ENCODE peak calls at places on chromosomes 13 and 19, in seven cellular contexts. I is stimulated activated CD4-positive, alpha-beta T cell treated with anti-CD3 and anti-CD28 coated beads, Interleukin-15, amount 100 ng/mL, for 1 hour; Z is HT1080; G is fibroblast of lung; W is activated T-helper 9 cell treated with anti-CD3 and anti-CD28 coated beads, Interleukin-2, amount 50 U/mL, for 16 hours; A is renal cortical epithelial cell; J is NK-92 treated with Interleukin-12 subunit alpha and Interleukin-12 subunit beta, amount 100 ng/mL, for 24 hours. Q is an unnamed sample.
A peak's percentile ranks its signal among the peaks of the same experiment; 100 is the strongest.

GRCh38 chr19:1219786-1220451 is 14.3 kb downstream of the STK11 start:
- DNase-seq in I (no peak), Z (no peak), G (no peak), W (no peak), A (no peak), J (no peak), Q (no peak)

GRCh38 chr19:6988257-6988656 is 33.0 kb downstream of the MBD3L2B start:
- DNase-seq in I (no peak), Z (no peak), G (no peak), W (no peak), A (no peak), J (no peak), Q (no peak)

GRCh38 chr13:44969858-44970484 is 19.3 kb downstream of the NUFIP1 start:
- DNase-seq in I (no peak), Z (peak; percentile 57), G (peak; percentile 66), W (no peak), A (peak; percentile 74), J (no peak), Q (peak; percentile 69)

GRCh38 chr13:110361365-110361911 is 54.4 kb downstream of the COL4A2 start:
- DNase-seq in I (no peak), Z (no peak), G (peak; percentile 66), W (no peak), A (no peak), J (no peak), Q (no peak)

GRCh38 chr13:35711909-35712308 is 235.4 kb upstream of the MAB21L1 start:
- DNase-seq in I (no peak), Z (no peak), G (no peak), W (no peak), A (no peak), J (no peak), Q (peak; percentile 29)

GRCh38 chr19:1651548-1652394 is 644 bp downstream of the TCF3 start:
- DNase-seq in I (peak; percentile 48), Z (no peak), G (peak; percentile 37), W (peak; percentile 26), A (no peak), J (no peak), Q (peak; percentile 67)

GRCh38 chr19:18170714-18171255 is 2.8 kb upstream of the IFI30 start:
- DNase-seq in I (no peak), Z (no peak), G (no peak), W (no peak), A (no peak), J (no peak), Q (no peak)

GRCh38 chr19:16070366-16070990 is 5.8 kb upstream of the TPM4 start:
- DNase-seq in I (peak; percentile 54), Z (peak; percentile 82), G (no peak), W (peak; percentile 67), A (peak; percentile 21), J (no peak), Q (no peak)

GRCh38 chr19:38666662-38667448 is 19.4 kb downstream of the ACTN4 start:
- DNase-seq in I (no peak), Z (peak; percentile 77), G (peak; percentile 91), W (no peak), A (peak; percentile 89), J (peak; percentile 26), Q (peak; percentile 58)

GRCh38 chr13:51453959-51454703 is 1.3 kb upstream of the INTS6 start:
- DNase-seq in I (peak; percentile 6), Z (peak; percentile 5), G (peak; percentile 33), W (peak; percentile 18), A (peak; percentile 13), J (no peak), Q (peak; percentile 91)

GRCh38 chr13:77740931-77741586 is 43.6 kb downstream of the SLAIN1 start:
- DNase-seq in I (no peak), Z (no peak), G (no peak), W (no peak), A (no peak), J (no peak), Q (peak; percentile 36)